ENCODE peak calls at places on chromosomes 2 and 18, in five cellular contexts. Z is iPS DF 6.9, P is HS-5, L is mucosa of gallbladder, A is foreskin fibroblast. Q is an unnamed sample.

GRCh38 chr2:75432761-75433361 is 127.9 kb downstream of the EVA1A start:
- DNase-seq in Z (no peak), P (no peak), L (no peak), A (no peak), Q (peak)

GRCh38 chr2:137133231-137133630 is 367.9 kb downstream of the THSD7B start:
- DNase-seq in Z (no peak), P (no peak), L (no peak), A (no peak), Q (no peak)

GRCh38 chr2:190188289-190188688 is 125.8 kb upstream of the MSTN start:
- DNase-seq in Z (no peak), P (no peak), L (no peak), A (no peak), Q (no peak)

GRCh38 chr2:85790499-85790898 is 36.7 kb downstream of the ATOH8 start:
- DNase-seq in Z (no peak), P (no peak), L (no peak), A (no peak), Q (no peak)

GRCh38 chr2:236964291-236964690 is 121.4 kb upstream of the COPS8 start:
- DNase-seq in Z (no peak), P (no peak), L (no peak), A (peak), Q (no peak)

GRCh38 chr2:157838442-157839161 is 37.5 kb downstream of the ACVR1 start:
- DNase-seq in Z (no peak), P (no peak), L (peak), A (peak), Q (no peak)

GRCh38 chr18:14978962-14979535 is 231.1 kb downstream of the ANKRD30B start:
- DNase-seq in Z (peak), P (no peak), L (no peak), A (peak), Q (no peak)

GRCh38 chr2:138787053-138787666 is 7.0 kb upstream of the NXPH2 start:
- DNase-seq in Z (no peak), P (no peak), L (no peak), A (peak), Q (peak)

GRCh38 chr2:177471990-177472389 is 79.4 kb downstream of the AGPS start:
- DNase-seq in Z (no peak), P (no peak), L (no peak), A (no peak), Q (no peak)

GRCh38 chr18:27847412-27847811 is 329.5 kb downstream of the CDH2 start:
- DNase-seq in Z (no peak), P (no peak), L (no peak), A (no peak), Q (no peak)

GRCh38 chr2:217195658-217196446 is 336.0 kb upstream of the TNP1 start:
- DNase-seq in Z (no peak), P (no peak), L (no peak), A (no peak), Q (no peak)

GRCh38 chr2:18055290-18055689 is 176.8 kb downstream of the KCNS3 start:
- DNase-seq in Z (no peak), P (no peak), L (no peak), A (peak), Q (no peak)

GRCh38 chr2:73927344-73927743 is 664 bp downstream of the DGUOK start:
- DNase-seq in Z (no peak), P (no peak), L (no peak), A (no peak), Q (no peak)

GRCh38 chr2:11075221-11075620 is 80.0 kb upstream of the SLC66A3 start:
- DNase-seq in Z (no peak), P (no peak), L (no peak), A (no peak), Q (no peak)

GRCh38 chr2:84925336-84925723 is 19.9 kb downstream of the TMSB10 start:
- DNase-seq in Z (no peak), P (no peak), L (no peak), A (no peak), Q (no peak)

GRCh38 chr18:60044290-60045006 is 144.7 kb downstream of the PMAIP1 start:
- DNase-seq in Z (no peak), P (peak), L (no peak), A (peak), Q (peak)

GRCh38 chr2:88603146-88603545 is 24.1 kb downstream of the EIF2AK3 start:
- DNase-seq in Z (no peak), P (no peak), L (no peak), A (peak), Q (peak)

Q was measured in AG09309.